ENCODE peak calls at places on chromosomes 13 and 19, in four cellular contexts. One of them, this sample, is unnamed.

GRCh38 chr13:63209330-63210017 is 1793.8 kb upstream of the PCDH20 start:
- DNase-seq in NCI-H1092: no peak
- DNase-seq in dorsolateral prefrontal cortex: no peak
- DNase-seq in lung: no peak
- DNase-seq in this sample: no peak

GRCh38 chr19:39943586-39943985 is 9.2 kb upstream of the FCGBP start:
- DNase-seq in NCI-H1092: no peak
- DNase-seq in dorsolateral prefrontal cortex: no peak
- DNase-seq in lung: no peak
- DNase-seq in this sample: no peak

GRCh38 chr19:39166571-39167391 is 30.0 kb upstream of the NCCRP1 start:
- DNase-seq in NCI-H1092: no peak
- DNase-seq in dorsolateral prefrontal cortex: no peak
- DNase-seq in lung: peak; percentile 90
- DNase-seq in this sample: peak; percentile 67

GRCh38 chr13:111575276-111575675 is 254.8 kb downstream of the TEX29 start:
- DNase-seq in NCI-H1092: no peak
- DNase-seq in dorsolateral prefrontal cortex: no peak
- DNase-seq in lung: no peak
- DNase-seq in this sample: no peak

GRCh38 chr13:75050419-75051066 is 431.4 kb downstream of the TBC1D4 start:
- DNase-seq in NCI-H1092: no peak
- DNase-seq in dorsolateral prefrontal cortex: no peak
- DNase-seq in lung: no peak
- DNase-seq in this sample: no peak

GRCh38 chr19:18141031-18141430 is 11.9 kb upstream of the PIK3R2 start:
- DNase-seq in NCI-H1092: no peak
- DNase-seq in dorsolateral prefrontal cortex: no peak
- DNase-seq in lung: no peak
- DNase-seq in this sample: no peak

GRCh38 chr13:95025116-95025515 is 276.1 kb downstream of the ABCC4 start:
- DNase-seq in NCI-H1092: no peak
- DNase-seq in dorsolateral prefrontal cortex: no peak
- DNase-seq in lung: no peak
- DNase-seq in this sample: no peak

GRCh38 chr13:26872444-26873173 is 112.0 kb upstream of the GPR12 start:
- DNase-seq in NCI-H1092: peak; percentile 73
- DNase-seq in dorsolateral prefrontal cortex: peak; percentile 70
- DNase-seq in lung: no peak
- DNase-seq in this sample: peak; percentile 45

GRCh38 chr19:49362926-49363264 is 679 bp upstream of the TEAD2 start:
- DNase-seq in NCI-H1092: no peak
- DNase-seq in dorsolateral prefrontal cortex: no peak
- DNase-seq in lung: peak; percentile 49
- DNase-seq in this sample: no peak

GRCh38 chr13:32178763-32179162 is 136.4 kb downstream of the ZAR1L start:
- DNase-seq in NCI-H1092: no peak
- DNase-seq in dorsolateral prefrontal cortex: no peak
- DNase-seq in lung: no peak
- DNase-seq in this sample: no peak

GRCh38 chr13:75357576-75358295 is 124.2 kb downstream of the TBC1D4 start:
- DNase-seq in NCI-H1092: peak; percentile 13
- DNase-seq in dorsolateral prefrontal cortex: no peak
- DNase-seq in lung: no peak
- DNase-seq in this sample: peak; percentile 64

GRCh38 chr13:85725433-85725832 is 73.8 kb downstream of the SLITRK6 start:
- DNase-seq in NCI-H1092: no peak
- DNase-seq in dorsolateral prefrontal cortex: no peak
- DNase-seq in lung: no peak
- DNase-seq in this sample: peak; percentile 38

GRCh38 chr13:79810671-79811070 is 329.7 kb downstream of the NDFIP2 start:
- DNase-seq in NCI-H1092: no peak
- DNase-seq in dorsolateral prefrontal cortex: no peak
- DNase-seq in lung: no peak
- DNase-seq in this sample: peak; percentile 24

GRCh38 chr13:113413178-113413897 is 40.0 kb downstream of the ADPRHL1 start:
- DNase-seq in NCI-H1092: no peak
- DNase-seq in dorsolateral prefrontal cortex: no peak
- DNase-seq in lung: no peak
- DNase-seq in this sample: no peak

GRCh38 chr13:23384111-23384510 is 49.4 kb downstream of the SACS start:
- DNase-seq in NCI-H1092: no peak
- DNase-seq in dorsolateral prefrontal cortex: no peak
- DNase-seq in lung: no peak
- DNase-seq in this sample: peak; percentile 92

GRCh38 chr13:113749956-113750355 is 9.1 kb upstream of the TMEM255B start:
- DNase-seq in NCI-H1092: no peak
- DNase-seq in dorsolateral prefrontal cortex: peak; percentile 62
- DNase-seq in lung: no peak
- DNase-seq in this sample: no peak

GRCh38 chr19:32464279-32464678 is 58.7 kb downstream of the DPY19L3 start:
- DNase-seq in NCI-H1092: no peak
- DNase-seq in dorsolateral prefrontal cortex: no peak
- DNase-seq in lung: no peak
- DNase-seq in this sample: peak; percentile 24